ENCODE peak calls at places on chromosomes 16 and 17, in five cellular contexts. T is vagina, O is ovary, M is esophagus squamous epithelium, R is prostate gland. J is an unnamed sample.

GRCh38 chr17:51672058-51672457 is 411.7 kb downstream of the UTP18 start:
- DNase-seq in T (peak; percentile 31), O (no peak), M (no peak), R (no peak), J (no peak)

GRCh38 chr16:67934306-67935095 is 2.1 kb downstream of the PSMB10 start:
- DNase-seq in T (no peak), O (peak; percentile 59), M (no peak), R (no peak), J (peak; percentile 87)

GRCh38 chr16:12612598-12613101 is 191.0 kb downstream of the CPPED1 start:
- DNase-seq in T (peak; percentile 67), O (no peak), M (no peak), R (no peak), J (no peak)

GRCh38 chr16:31138621-31139578 is 3.4 kb upstream of the PRSS8 start:
- DNase-seq in T (no peak), O (no peak), M (no peak), R (peak; percentile 64), J (no peak)

GRCh38 chr17:65776890-65777289 is 215.4 kb upstream of the AXIN2 start:
- DNase-seq in T (no peak), O (no peak), M (no peak), R (no peak), J (no peak)

GRCh38 chr16:73058616-73059409 is 10.9 kb upstream of the ZFHX3 start:
- DNase-seq in T (no peak), O (peak; percentile 67), M (no peak), R (no peak), J (no peak)

GRCh38 chr17:39306509-39307212 is 80.9 kb upstream of the STAC2 start:
- DNase-seq in T (no peak), O (no peak), M (no peak), R (no peak), J (no peak)

GRCh38 chr17:10469459-10469858 is at the start of gene MYH4:
- DNase-seq in T (no peak), O (no peak), M (no peak), R (no peak), J (no peak)

GRCh38 chr16:66539628-66540469 is 10.1 kb downstream of the TK2 start:
- DNase-seq in T (no peak), O (no peak), M (no peak), R (no peak), J (peak; percentile 56)

GRCh38 chr17:76681222-76682137 is 29.3 kb downstream of the MXRA7 start:
- DNase-seq in T (no peak), O (peak; percentile 84), M (no peak), R (peak; percentile 65), J (no peak)

GRCh38 chr17:81910840-81911276 is 341 bp downstream of the PCYT2 start:
- DNase-seq in T (no peak), O (no peak), M (no peak), R (no peak), J (no peak)

GRCh38 chr17:31663576-31663975 is 195.5 kb downstream of the COPRS start:
- DNase-seq in T (no peak), O (no peak), M (no peak), R (no peak), J (no peak)

GRCh38 chr16:74449470-74449869 is 28.2 kb upstream of the CLEC18B start:
- DNase-seq in T (no peak), O (no peak), M (no peak), R (no peak), J (no peak)

GRCh38 chr17:29948460-29949185 is 7.2 kb downstream of the EFCAB5 start:
- DNase-seq in T (no peak), O (no peak), M (no peak), R (no peak), J (no peak)

GRCh38 chr16:59170065-59170712 is 436.1 kb upstream of the GOT2 start:
- DNase-seq in T (no peak), O (no peak), M (no peak), R (no peak), J (no peak)

GRCh38 chr16:66007717-66008116 is 358.8 kb upstream of the CDH5 start:
- DNase-seq in T (no peak), O (no peak), M (no peak), R (no peak), J (no peak)

GRCh38 chr17:4375039-4375748 is 8.7 kb upstream of the UBE2G1 start:
- DNase-seq in T (no peak), O (no peak), M (no peak), R (no peak), J (no peak)

GRCh38 chr16:49484454-49484853 is 110.8 kb downstream of the C16orf78 start:
- DNase-seq in T (no peak), O (peak; percentile 90), M (no peak), R (peak; percentile 22), J (peak; percentile 93)

GRCh38 chr16:31141489-31142108 is 6.1 kb upstream of the PRSS8 start:
- DNase-seq in T (no peak), O (no peak), M (no peak), R (no peak), J (no peak)

GRCh38 chr16:56332464-56333079 is 92.8 kb downstream of the AMFR start:
- DNase-seq in T (no peak), O (peak; percentile 70), M (no peak), R (no peak), J (peak; percentile 54)

GRCh38 chr16:49278944-49279725 is 2.5 kb downstream of the CBLN1 start:
- DNase-seq in T (no peak), O (no peak), M (no peak), R (no peak), J (no peak)

GRCh38 chr16:88062341-88062861 is 111.2 kb downstream of the BANP start:
- DNase-seq in T (no peak), O (peak; percentile 55), M (no peak), R (no peak), J (peak; percentile 90)

GRCh38 chr17:1515640-1516402 is 591 bp downstream of the INPP5K start:
- DNase-seq in T (no peak), O (peak; percentile 64), M (no peak), R (peak; percentile 69), J (peak; percentile 74)

GRCh38 chr17:58310511-58311428 is 17.8 kb downstream of the TSPOAP1 start:
- DNase-seq in T (peak; percentile 88), O (peak; percentile 29), M (no peak), R (no peak), J (peak; percentile 64)

GRCh38 chr17:80678621-80679020 is 134.0 kb downstream of the RPTOR start:
- DNase-seq in T (no peak), O (no peak), M (no peak), R (no peak), J (no peak)

GRCh38 chr17:74466111-74466784 is at the start of gene CD300A:
- DNase-seq in T (no peak), O (no peak), M (no peak), R (no peak), J (no peak)
- H3K4me3 ChIP-seq in T (no peak within 1 kb of the TSS), O (no peak within 1 kb of the TSS), M (peak within 1 kb of the TSS; percentile 15), R (no peak within 1 kb of the TSS), J (no peak within 1 kb of the TSS)

GRCh38 chr16:85286066-85286712 is 173.9 kb upstream of the CIBAR2 start:
- DNase-seq in T (no peak), O (peak; percentile 61), M (no peak), R (peak; percentile 29), J (peak; percentile 96)
- TF ChIP-seq POLR2A in T (no peak), O (no peak), M (no peak), R (no peak), J (no peak)

GRCh38 chr17:59643159-59643857 is 23.6 kb downstream of the CLTC start:
- DNase-seq in T (no peak), O (no peak), M (no peak), R (no peak), J (no peak)

GRCh38 chr17:59642535-59642934 is 22.8 kb downstream of the CLTC start:
- DNase-seq in T (no peak), O (no peak), M (no peak), R (no peak), J (no peak)

GRCh38 chr17:59638553-59638952 is 18.9 kb downstream of the CLTC start:
- DNase-seq in T (no peak), O (no peak), M (no peak), R (no peak), J (no peak)

GRCh38 chr17:59647288-59647687 is 27.6 kb downstream of the CLTC start:
- DNase-seq in T (no peak), O (no peak), M (no peak), R (no peak), J (no peak)

GRCh38 chr17:59641799-59642484 is 22.2 kb downstream of the CLTC start:
- DNase-seq in T (no peak), O (no peak), M (no peak), R (no peak), J (no peak)
- H3K4me3 ChIP-seq in T (no peak overlapping the region), O (no peak overlapping the region), M (no peak overlapping the region), R (no peak overlapping the region), J (no peak overlapping the region)

DNA sequence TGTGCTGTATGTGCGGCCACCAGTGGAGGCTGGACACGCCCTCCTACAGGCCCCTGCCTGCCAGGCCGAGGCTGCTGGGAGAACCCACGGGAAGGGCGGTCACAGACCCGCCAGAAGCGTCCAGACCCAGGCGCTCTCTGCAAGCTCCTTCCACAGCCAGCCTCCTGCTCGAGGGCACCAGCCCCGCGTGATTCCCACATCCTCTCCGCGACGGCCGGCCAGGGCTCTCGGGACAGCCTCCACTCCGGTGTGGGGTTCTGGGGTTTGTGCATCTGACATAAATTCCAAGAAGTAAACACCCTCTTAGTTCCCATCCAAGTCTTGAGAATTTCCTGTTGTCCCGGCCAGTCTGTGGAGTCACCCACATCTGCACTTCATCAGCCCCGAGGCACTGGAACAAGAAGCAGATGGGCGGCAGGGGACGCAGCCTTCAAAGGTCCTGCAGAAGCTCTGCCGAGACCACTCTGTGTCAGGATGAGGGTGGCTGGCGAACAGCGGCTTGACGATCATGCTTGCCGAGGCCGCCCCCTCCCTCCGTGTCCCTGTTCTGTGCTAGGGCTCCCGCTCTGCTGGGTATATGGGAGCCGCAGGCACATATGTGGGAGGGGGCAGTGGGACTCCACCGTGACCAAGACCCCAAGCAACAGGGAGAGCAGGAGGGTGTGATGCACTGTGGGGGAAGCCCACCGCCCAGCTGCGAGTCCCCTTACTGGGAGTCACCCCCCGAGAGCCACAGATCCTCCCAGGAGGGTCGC is 2.4 kb upstream of the TMEM204 start:
- DNase-seq in T (no peak), O (no peak), M (no peak), R (peak; percentile 21), J (peak; percentile 93)
- TF ChIP-seq POLR2A in T (no peak), O (no peak), M (no peak), R (no peak), J (no peak)

DNA sequence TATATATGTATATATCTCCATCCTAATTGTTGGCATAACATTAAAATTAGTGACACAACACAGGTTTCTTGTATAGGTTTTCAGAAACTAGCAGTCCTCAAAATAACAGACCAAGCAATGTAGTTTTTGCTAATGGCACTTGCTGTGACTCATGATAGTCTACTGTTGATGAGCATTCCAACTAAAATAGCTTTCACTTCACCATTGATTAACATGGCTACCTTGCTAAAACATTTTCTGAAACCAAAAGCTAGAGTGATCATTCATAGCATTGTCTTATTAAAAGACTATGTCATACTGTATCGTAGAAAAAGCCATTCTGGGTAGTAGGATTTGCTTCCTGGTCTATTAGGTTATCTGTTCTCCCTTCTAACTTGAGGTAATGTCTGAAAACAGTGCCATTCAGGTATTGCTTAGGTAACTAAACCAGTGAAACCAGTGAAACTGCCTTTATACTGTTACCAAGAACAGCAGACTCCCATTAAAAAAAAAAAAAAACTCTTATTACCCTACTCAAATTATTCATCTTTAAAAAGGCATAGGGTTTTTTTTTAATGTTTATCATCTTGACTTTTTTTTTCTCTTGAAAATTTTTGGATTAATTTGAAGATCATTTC is 2.4 kb upstream of the CLTC start:
- DNase-seq in T (no peak), O (no peak), M (no peak), R (no peak), J (no peak)
- H3K4me3 ChIP-seq in T (no peak overlapping the region), O (no peak overlapping the region), M (no peak overlapping the region), R (no peak overlapping the region), J (no peak overlapping the region)

GRCh38 chr16:4976611-4977145 is 18.5 kb downstream of the SEC14L5 start:
- DNase-seq in T (no peak), O (no peak), M (no peak), R (no peak), J (no peak)
- TF ChIP-seq POLR2A in T (no peak), O (no peak), M (no peak), R (no peak), J (no peak)